ENCODE peak calls at places on chromosomes 7 and 10, in seven cellular contexts. D is lower lobe of right lung, W is Caco-2, J is Panc1, Q is uterus, U is tibial artery, K is sigmoid colon. V is an unnamed sample.

GRCh38 chr7:44073664-44074348 is 8.4 kb upstream of the PGAM2 start:
- DNase-seq in D (peak; percentile 91), W (no peak), J (no peak), Q (peak; percentile 49), U (peak; percentile 93), K (peak; percentile 91), V (no peak)

GRCh38 chr7:26900283-26900682 is 35.9 kb upstream of the SKAP2 start:
- DNase-seq in D (no peak), W (no peak), J (no peak), Q (no peak), U (no peak), K (no peak), V (no peak)

GRCh38 chr7:141073641-141074161 is at the start of gene TMEM178B:
- DNase-seq in D (no peak), W (no peak), J (no peak), Q (no peak), U (no peak), K (no peak), V (no peak)

GRCh38 chr7:133912916-133913697 is 214.0 kb upstream of the LRGUK start:
- DNase-seq in D (no peak), W (no peak), J (no peak), Q (no peak), U (no peak), K (no peak), V (no peak)

GRCh38 chr10:131456411-131456810 is 144.9 kb upstream of the TCERG1L start:
- DNase-seq in D (no peak), W (no peak), J (no peak), Q (no peak), U (no peak), K (no peak), V (no peak)

GRCh38 chr10:114346176-114347031 is 57.9 kb downstream of the AFAP1L2 start:
- DNase-seq in D (no peak), W (peak; percentile 45), J (no peak), Q (peak; percentile 37), U (no peak), K (no peak), V (no peak)

GRCh38 chr7:157692156-157693011 is 355.6 kb downstream of the DNAJB6 start:
- DNase-seq in D (no peak), W (no peak), J (no peak), Q (no peak), U (peak; percentile 51), K (peak; percentile 50), V (no peak)

GRCh38 chr10:126459032-126459831 is 71.0 kb upstream of the ADAM12 start:
- DNase-seq in D (no peak), W (no peak), J (no peak), Q (no peak), U (no peak), K (no peak), V (no peak)

GRCh38 chr10:104067525-104067924 is 18.2 kb downstream of the COL17A1 start:
- DNase-seq in D (no peak), W (peak; percentile 28), J (no peak), Q (no peak), U (no peak), K (no peak), V (no peak)

GRCh38 chr7:108498481-108498880 is 27.5 kb downstream of the PNPLA8 start:
- DNase-seq in D (no peak), W (no peak), J (no peak), Q (no peak), U (no peak), K (no peak), V (no peak)

GRCh38 chr7:130867039-130867438 is 133.0 kb upstream of the KLF14 start:
- DNase-seq in D (no peak), W (no peak), J (no peak), Q (no peak), U (no peak), K (no peak), V (no peak)

GRCh38 chr10:115514895-115515294 is 421.7 kb downstream of the ATRNL1 start:
- DNase-seq in D (no peak), W (no peak), J (no peak), Q (no peak), U (no peak), K (no peak), V (no peak)

GRCh38 chr7:123622660-123623386 is 21.2 kb downstream of the ASB15 start:
- DNase-seq in D (no peak), W (peak; percentile 67), J (no peak), Q (no peak), U (no peak), K (no peak), V (no peak)

GRCh38 chr10:93680414-93681047 is 21.9 kb downstream of the FRA10AC1 start:
- DNase-seq in D (no peak), W (peak; percentile 56), J (peak; percentile 56), Q (no peak), U (no peak), K (no peak), V (peak; percentile 15)

GRCh38 chr7:139016931-139017511 is 18.8 kb downstream of the ZC3HAV1L start:
- DNase-seq in D (no peak), W (peak; percentile 71), J (peak; percentile 66), Q (peak; percentile 37), U (peak; percentile 66), K (peak; percentile 74), V (peak; percentile 72)
- H3K4me3 ChIP-seq in D (no peak overlapping the region), W (no peak overlapping the region), J (no peak overlapping the region), Q (no peak overlapping the region), U (no peak overlapping the region), K (no peak overlapping the region), V (no peak overlapping the region)

GRCh38 chr10:63105811-63106755 is 27.0 kb upstream of the NRBF2 start:
- DNase-seq in D (no peak), W (no peak), J (no peak), Q (peak; percentile 57), U (no peak), K (no peak), V (no peak)
- H3K4me3 ChIP-seq in D (no peak overlapping the region), W (no peak overlapping the region), J (no peak overlapping the region), Q (no peak overlapping the region), U (no peak overlapping the region), K (no peak overlapping the region), V (no peak overlapping the region)

GRCh38 chr10:3197354-3198003 is 24.9 kb upstream of the PITRM1 start:
- DNase-seq in D (peak; percentile 80), W (peak; percentile 92), J (peak; percentile 68), Q (peak; percentile 85), U (peak; percentile 89), K (peak; percentile 90), V (peak; percentile 28)
- H3K4me3 ChIP-seq in D (peak overlapping the region; percentile 18), W (peak overlapping the region; percentile 9), J (peak overlapping the region; percentile 31), Q (no peak overlapping the region), U (peak overlapping the region; percentile 33), K (no peak overlapping the region), V (no peak overlapping the region)

GRCh38 chr7:75637854-75638606 is 100.7 kb downstream of the HIP1 start:
- DNase-seq in D (no peak), W (no peak), J (no peak), Q (no peak), U (no peak), K (no peak), V (no peak)
- H3K4me3 ChIP-seq in D (peak overlapping the region; percentile 76), W (peak overlapping the region; percentile 56), J (peak overlapping the region; percentile 67), Q (peak overlapping the region; percentile 64), U (peak overlapping the region; percentile 80), K (peak overlapping the region; percentile 88), V (no peak overlapping the region)

GRCh38 chr7:149584530-149584929 is 86.9 kb upstream of the ZNF746 start:
- DNase-seq in D (no peak), W (no peak), J (no peak), Q (no peak), U (no peak), K (no peak), V (no peak)
- H3K4me3 ChIP-seq in D (no peak overlapping the region), W (no peak overlapping the region), J (no peak overlapping the region), Q (no peak overlapping the region), U (no peak overlapping the region), K (no peak overlapping the region), V (no peak overlapping the region)

DNA sequence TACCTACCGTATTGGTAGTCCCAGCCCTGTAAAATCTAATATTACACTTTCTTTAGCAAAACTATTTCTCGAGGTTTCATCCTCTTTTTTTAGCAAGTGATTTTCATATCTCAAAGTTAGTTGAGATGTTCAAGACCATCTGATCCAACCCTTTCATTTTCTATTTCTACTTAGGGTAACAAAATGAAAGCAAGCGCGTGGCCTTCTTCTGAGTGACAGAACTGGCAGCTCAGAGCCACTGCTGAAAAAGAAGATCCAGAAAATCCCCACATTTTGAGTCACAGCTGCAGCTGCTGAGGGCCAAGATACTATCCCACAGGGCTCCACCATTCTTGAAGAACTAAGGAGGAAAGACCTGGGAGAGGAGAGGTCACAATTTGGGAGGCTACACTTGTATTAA is 24.8 kb upstream of the ZNF800 start:
- DNase-seq in D (no peak), W (no peak), J (no peak), Q (no peak), U (no peak), K (no peak), V (no peak)
- H3K4me3 ChIP-seq in D (no peak overlapping the region), W (no peak overlapping the region), J (no peak overlapping the region), Q (no peak overlapping the region), U (no peak overlapping the region), K (no peak overlapping the region), V (no peak overlapping the region)

DNA sequence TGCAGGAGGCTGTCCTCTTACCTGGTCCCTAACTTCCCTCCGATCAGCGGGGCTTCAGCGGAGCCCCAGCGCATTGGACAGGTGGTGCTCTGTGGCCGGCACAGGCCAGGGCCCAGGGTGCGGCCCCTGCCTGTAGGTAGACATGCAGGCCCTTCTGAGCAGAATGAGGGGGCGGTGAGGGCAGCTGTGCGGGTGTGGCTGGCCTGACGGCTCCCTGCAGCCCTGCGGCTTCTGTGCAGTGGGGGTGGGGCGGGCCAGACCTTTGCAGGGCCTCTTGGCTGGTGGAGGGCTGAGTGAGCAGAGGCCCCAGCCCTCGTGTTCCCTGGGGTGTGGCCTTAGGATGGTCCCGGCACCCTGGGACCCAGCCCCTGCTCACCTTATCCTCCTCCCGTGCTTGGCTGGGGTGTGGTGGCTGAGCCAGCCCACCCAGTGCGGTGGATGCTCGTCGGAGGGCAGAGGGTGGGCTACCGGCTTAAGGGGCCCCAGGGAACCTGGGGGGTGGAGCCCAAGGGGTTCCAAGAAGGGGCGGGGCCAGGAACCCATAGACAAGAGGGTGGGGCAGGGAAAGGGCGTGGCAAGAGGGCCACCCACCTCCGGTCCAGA is 175.2 kb upstream of the TNRC18 start:
- DNase-seq in D (no peak), W (peak; percentile 68), J (no peak), Q (no peak), U (no peak), K (no peak), V (no peak)
- H3K4me3 ChIP-seq in D (no peak overlapping the region), W (no peak overlapping the region), J (peak overlapping the region; percentile 46), Q (no peak overlapping the region), U (no peak overlapping the region), K (no peak overlapping the region), V (no peak overlapping the region)

DNA sequence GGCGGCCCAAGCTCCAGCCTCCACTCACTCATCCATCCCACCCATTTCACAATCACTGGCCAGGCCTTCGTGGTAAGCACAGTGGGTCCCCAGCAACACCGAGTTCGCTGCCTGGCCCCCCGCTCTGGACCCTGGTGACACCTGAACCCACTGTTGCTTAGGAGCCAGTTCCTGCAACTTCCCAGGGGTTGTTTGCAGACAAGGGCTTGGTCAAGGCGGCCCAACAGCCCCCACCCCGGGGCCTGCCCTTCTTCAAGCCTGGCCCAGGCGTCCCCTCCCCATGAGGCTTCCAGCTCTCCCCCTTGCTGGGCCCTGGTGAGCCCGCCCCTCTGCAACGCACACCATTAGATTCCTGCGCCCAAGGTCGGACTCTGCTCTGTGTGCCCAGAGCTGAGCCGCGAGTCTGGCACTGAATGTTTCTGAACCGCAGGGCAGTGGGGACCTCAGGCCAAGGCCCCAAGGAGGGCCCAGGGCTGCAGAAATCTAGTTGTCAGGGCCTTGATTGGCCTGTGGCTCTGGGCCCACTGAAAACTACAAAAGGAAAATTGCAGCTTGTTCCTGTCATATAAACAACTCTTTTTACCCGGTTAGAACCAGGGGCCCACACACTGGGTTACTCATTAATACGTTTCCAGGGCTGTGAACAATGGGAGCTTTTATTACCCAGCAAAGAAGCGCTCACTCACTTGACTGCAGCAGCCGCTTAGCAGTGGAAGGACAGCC is 2.1 kb upstream of the COX19 start:
- DNase-seq in D (no peak), W (peak; percentile 89), J (no peak), Q (no peak), U (no peak), K (no peak), V (no peak)
- H3K4me3 ChIP-seq in D (no peak overlapping the region), W (no peak overlapping the region), J (no peak overlapping the region), Q (no peak overlapping the region), U (no peak overlapping the region), K (no peak overlapping the region), V (no peak overlapping the region)